ENCODE peak calls at places on chromosomes 13 and 19, in four cellular contexts. One of them, this sample, is unnamed.

GRCh38 chr13:39931505-39931904 is 276.0 kb downstream of the COG6 start:
- DNase-seq in IMR-90: no peak
- DNase-seq in neuronal stem cell: no peak
- DNase-seq in mesenchymal stem cell: no peak
- DNase-seq in this sample: no peak

GRCh38 chr19:23787106-23787505 is 28.4 kb upstream of the ZNF681 start:
- DNase-seq in IMR-90: peak
- DNase-seq in neuronal stem cell: no peak
- DNase-seq in mesenchymal stem cell: peak
- DNase-seq in this sample: no peak

GRCh38 chr13:24328145-24328544 is 18.8 kb downstream of the C1QTNF9 start:
- DNase-seq in IMR-90: no peak
- DNase-seq in neuronal stem cell: no peak
- DNase-seq in mesenchymal stem cell: no peak
- DNase-seq in this sample: no peak

GRCh38 chr13:33230178-33230881 is 55.2 kb downstream of the STARD13 start:
- DNase-seq in IMR-90: peak
- DNase-seq in neuronal stem cell: no peak
- DNase-seq in mesenchymal stem cell: peak
- DNase-seq in this sample: no peak

GRCh38 chr19:41847351-41848105 is 2.7 kb downstream of the DMRTC2 start:
- DNase-seq in IMR-90: no peak
- DNase-seq in neuronal stem cell: no peak
- DNase-seq in mesenchymal stem cell: no peak
- DNase-seq in this sample: no peak

GRCh38 chr19:11203194-11204075 is 6.1 kb upstream of the KANK2 start:
- DNase-seq in IMR-90: peak
- DNase-seq in neuronal stem cell: peak
- DNase-seq in mesenchymal stem cell: peak
- DNase-seq in this sample: peak

GRCh38 chr13:89783221-89783755 is 1564.2 kb upstream of the MIR17HG start:
- DNase-seq in IMR-90: no peak
- DNase-seq in neuronal stem cell: no peak
- DNase-seq in mesenchymal stem cell: no peak
- DNase-seq in this sample: no peak

GRCh38 chr13:42970824-42971669 is 21.0 kb downstream of the EPSTI1 start:
- DNase-seq in IMR-90: peak
- DNase-seq in neuronal stem cell: peak
- DNase-seq in mesenchymal stem cell: peak
- DNase-seq in this sample: peak

GRCh38 chr19:21569497-21569870 is 64.1 kb downstream of the ZNF429 start:
- DNase-seq in IMR-90: no peak
- DNase-seq in neuronal stem cell: no peak
- DNase-seq in mesenchymal stem cell: no peak
- DNase-seq in this sample: no peak

GRCh38 chr19:5436101-5436947 is 18.9 kb upstream of the ZNRF4 start:
- DNase-seq in IMR-90: peak
- DNase-seq in neuronal stem cell: peak
- DNase-seq in mesenchymal stem cell: peak
- DNase-seq in this sample: peak

GRCh38 chr13:39321578-39321977 is 281.4 kb downstream of the LHFPL6 start:
- DNase-seq in IMR-90: peak
- DNase-seq in neuronal stem cell: no peak
- DNase-seq in mesenchymal stem cell: peak
- DNase-seq in this sample: no peak

GRCh38 chr13:101556676-101557121 is 104.2 kb downstream of the ITGBL1 start:
- DNase-seq in IMR-90: peak
- DNase-seq in neuronal stem cell: no peak
- DNase-seq in mesenchymal stem cell: no peak
- DNase-seq in this sample: no peak

GRCh38 chr13:82681535-82681934 is 1200.7 kb downstream of the SLITRK1 start:
- DNase-seq in IMR-90: no peak
- DNase-seq in neuronal stem cell: no peak
- DNase-seq in mesenchymal stem cell: no peak
- DNase-seq in this sample: peak

GRCh38 chr19:4354282-4354681 is 10.9 kb downstream of the MPND start:
- DNase-seq in IMR-90: no peak
- DNase-seq in neuronal stem cell: no peak
- DNase-seq in mesenchymal stem cell: no peak
- DNase-seq in this sample: no peak

GRCh38 chr19:49085868-49086232 is 599 bp downstream of the SNRNP70 start:
- DNase-seq in IMR-90: no peak
- DNase-seq in neuronal stem cell: no peak
- DNase-seq in mesenchymal stem cell: no peak
- DNase-seq in this sample: no peak

GRCh38 chr13:24684600-24684998 is 4.4 kb downstream of the ATP12A start:
- DNase-seq in IMR-90: no peak
- DNase-seq in neuronal stem cell: no peak
- DNase-seq in mesenchymal stem cell: no peak
- DNase-seq in this sample: no peak

GRCh38 chr13:80883545-80883944 is 542.6 kb upstream of the SPRY2 start:
- DNase-seq in IMR-90: no peak
- DNase-seq in neuronal stem cell: no peak
- DNase-seq in mesenchymal stem cell: no peak
- DNase-seq in this sample: no peak

GRCh38 chr19:12665646-12666304 is 767 bp downstream of the MAN2B1 start:
- DNase-seq in IMR-90: peak
- DNase-seq in neuronal stem cell: no peak
- DNase-seq in mesenchymal stem cell: no peak
- DNase-seq in this sample: no peak

GRCh38 chr13:39603424-39603947 is 493 bp upstream of the LHFPL6 start:
- DNase-seq in IMR-90: peak
- DNase-seq in neuronal stem cell: no peak
- DNase-seq in mesenchymal stem cell: peak
- DNase-seq in this sample: peak

GRCh38 chr13:73303858-73304257 is 245.1 kb downstream of the KLF5 start:
- DNase-seq in IMR-90: peak
- DNase-seq in neuronal stem cell: no peak
- DNase-seq in mesenchymal stem cell: no peak
- DNase-seq in this sample: peak

GRCh38 chr13:51221674-51222509 is at the start of gene FAM124A:
- DNase-seq in IMR-90: peak
- DNase-seq in neuronal stem cell: peak
- DNase-seq in mesenchymal stem cell: peak
- DNase-seq in this sample: no peak

GRCh38 chr19:23071087-23071511 is 45.7 kb upstream of the ZNF730 start:
- DNase-seq in IMR-90: peak
- DNase-seq in neuronal stem cell: no peak
- DNase-seq in mesenchymal stem cell: no peak
- DNase-seq in this sample: peak

GRCh38 chr13:44734204-44734707 is 158.1 kb upstream of the TSC22D1 start:
- DNase-seq in IMR-90: peak
- DNase-seq in neuronal stem cell: no peak
- DNase-seq in mesenchymal stem cell: no peak
- DNase-seq in this sample: no peak

GRCh38 chr13:20193142-20193923 is 595 bp upstream of the GJB2 start:
- DNase-seq in IMR-90: no peak
- DNase-seq in neuronal stem cell: no peak
- DNase-seq in mesenchymal stem cell: no peak
- DNase-seq in this sample: no peak

GRCh38 chr13:20191902-20192469 is 752 bp downstream of the GJB2 start:
- DNase-seq in IMR-90: no peak
- DNase-seq in neuronal stem cell: no peak
- DNase-seq in mesenchymal stem cell: peak
- DNase-seq in this sample: peak

GRCh38 chr13:20193924-20194631 is 1.3 kb upstream of the GJB2 start:
- DNase-seq in IMR-90: no peak
- DNase-seq in neuronal stem cell: no peak
- DNase-seq in mesenchymal stem cell: no peak
- DNase-seq in this sample: no peak

GRCh38 chr13:20191311-20191901 is 1.3 kb downstream of the GJB2 start:
- DNase-seq in IMR-90: no peak
- DNase-seq in neuronal stem cell: no peak
- DNase-seq in mesenchymal stem cell: no peak
- DNase-seq in this sample: no peak

GRCh38 chr13:20192470-20193141 is at the start of gene GJB2:
- DNase-seq in IMR-90: no peak
- DNase-seq in neuronal stem cell: no peak
- DNase-seq in mesenchymal stem cell: no peak
- DNase-seq in this sample: no peak
- H3K18ac ChIP-seq in IMR-90: no peak
- H3K18ac ChIP-seq in neuronal stem cell: peak
- H3K18ac ChIP-seq in mesenchymal stem cell: no peak
- H3K18ac ChIP-seq in this sample: no peak

DNA sequence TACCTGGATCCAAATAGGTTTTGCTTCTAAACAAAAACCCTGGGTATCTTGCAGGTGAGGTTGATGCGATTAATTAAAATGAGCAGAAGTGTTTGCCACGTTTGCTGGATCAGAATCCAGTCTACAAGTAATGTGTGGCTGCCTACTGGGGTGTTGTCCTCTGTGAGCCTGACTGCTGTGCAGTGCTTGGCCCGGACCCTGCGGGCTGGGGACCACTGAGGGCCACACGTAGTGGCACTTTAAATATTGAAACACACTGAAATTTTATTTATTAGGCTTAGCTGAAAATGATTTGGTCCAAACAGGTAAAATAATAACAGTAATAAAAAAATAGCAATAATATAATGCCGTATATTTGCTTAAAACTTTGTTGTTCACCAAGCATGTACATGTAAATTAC is 338.0 kb downstream of the MYO16 start:
- DNase-seq in IMR-90: no peak
- DNase-seq in neuronal stem cell: no peak
- DNase-seq in mesenchymal stem cell: no peak
- DNase-seq in this sample: no peak
- H2BK120ac ChIP-seq in IMR-90: peak
- H2BK120ac ChIP-seq in neuronal stem cell: no peak
- H2BK120ac ChIP-seq in mesenchymal stem cell: no peak
- H2BK120ac ChIP-seq in this sample: no peak

GRCh38 chr19:8576273-8576993 is 809 bp downstream of the MYO1F start:
- DNase-seq in IMR-90: no peak
- DNase-seq in neuronal stem cell: no peak
- DNase-seq in mesenchymal stem cell: no peak
- DNase-seq in this sample: no peak
- H3K18ac ChIP-seq in IMR-90: no peak
- H3K18ac ChIP-seq in neuronal stem cell: peak
- H3K18ac ChIP-seq in mesenchymal stem cell: no peak
- H3K18ac ChIP-seq in this sample: no peak

DNA sequence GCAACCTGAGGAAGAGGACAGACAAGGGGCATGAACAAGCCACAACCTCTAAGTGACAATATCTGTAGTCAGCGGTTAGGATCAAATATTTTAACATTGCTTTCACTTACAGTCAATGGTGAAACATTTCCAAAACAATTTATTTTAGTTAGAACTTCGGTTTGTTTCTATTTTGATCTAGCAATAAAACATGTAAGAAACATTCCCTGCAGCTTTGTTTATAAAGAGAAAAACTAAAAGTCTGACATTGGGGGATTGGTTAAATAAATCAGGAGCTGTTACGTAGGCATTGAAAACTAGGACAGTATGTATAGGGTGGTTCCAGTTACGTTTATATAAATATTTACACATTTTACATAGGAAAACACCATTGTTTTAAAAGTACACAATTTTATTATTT is 3.4 kb downstream of the URI1 start:
- DNase-seq in IMR-90: peak
- DNase-seq in neuronal stem cell: no peak
- DNase-seq in mesenchymal stem cell: peak
- DNase-seq in this sample: no peak
- H2BK120ac ChIP-seq in IMR-90: no peak
- H2BK120ac ChIP-seq in neuronal stem cell: no peak
- H2BK120ac ChIP-seq in mesenchymal stem cell: no peak
- H2BK120ac ChIP-seq in this sample: no peak

DNA sequence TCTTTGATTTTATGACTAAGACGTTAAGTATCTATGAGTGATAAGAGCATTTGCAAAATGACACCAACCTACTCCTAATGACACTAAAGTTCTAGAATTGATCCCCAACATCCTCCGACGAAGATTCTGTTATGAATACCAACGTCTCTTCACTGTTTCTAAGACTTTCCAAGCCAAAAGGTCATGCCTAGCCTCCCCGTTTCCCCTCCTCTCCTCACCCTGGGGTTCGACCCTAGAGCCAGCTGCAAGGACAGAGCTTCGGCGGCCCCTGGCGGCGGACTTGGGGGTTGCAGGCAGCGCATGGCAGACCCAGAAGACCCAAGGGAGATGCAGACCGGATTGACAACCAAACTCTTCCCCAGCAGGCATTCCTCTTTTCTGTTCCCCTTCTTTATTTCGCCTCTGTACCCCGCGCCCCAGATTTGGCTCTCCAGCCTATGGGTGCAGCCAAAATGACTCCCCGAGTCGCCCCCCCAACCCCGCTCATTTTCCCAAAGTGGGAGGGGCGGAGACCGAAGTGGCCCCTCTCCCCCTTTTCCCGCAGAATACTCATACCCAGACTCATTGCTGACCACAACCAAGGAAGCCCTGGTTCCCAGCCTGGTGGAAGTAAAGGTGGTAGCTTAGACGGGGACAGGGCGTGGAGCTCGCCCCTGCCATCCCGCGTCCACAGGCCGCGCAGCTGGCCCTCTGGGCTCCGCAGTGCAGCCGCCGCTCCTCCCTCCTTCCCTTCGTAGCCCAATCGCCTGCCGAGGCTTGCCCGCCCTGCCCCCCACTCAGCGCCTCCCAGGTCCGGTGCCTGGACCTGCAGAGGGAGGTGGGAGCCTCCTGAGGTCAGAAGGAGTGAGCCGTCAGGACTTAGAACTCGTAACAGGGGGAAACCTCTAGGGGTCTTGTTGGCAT is 4.1 kb upstream of the EML2 start:
- DNase-seq in IMR-90: peak
- DNase-seq in neuronal stem cell: peak
- DNase-seq in mesenchymal stem cell: peak
- DNase-seq in this sample: peak
- H3K18ac ChIP-seq in IMR-90: no peak
- H3K18ac ChIP-seq in neuronal stem cell: peak
- H3K18ac ChIP-seq in mesenchymal stem cell: peak
- H3K18ac ChIP-seq in this sample: no peak

DNA sequence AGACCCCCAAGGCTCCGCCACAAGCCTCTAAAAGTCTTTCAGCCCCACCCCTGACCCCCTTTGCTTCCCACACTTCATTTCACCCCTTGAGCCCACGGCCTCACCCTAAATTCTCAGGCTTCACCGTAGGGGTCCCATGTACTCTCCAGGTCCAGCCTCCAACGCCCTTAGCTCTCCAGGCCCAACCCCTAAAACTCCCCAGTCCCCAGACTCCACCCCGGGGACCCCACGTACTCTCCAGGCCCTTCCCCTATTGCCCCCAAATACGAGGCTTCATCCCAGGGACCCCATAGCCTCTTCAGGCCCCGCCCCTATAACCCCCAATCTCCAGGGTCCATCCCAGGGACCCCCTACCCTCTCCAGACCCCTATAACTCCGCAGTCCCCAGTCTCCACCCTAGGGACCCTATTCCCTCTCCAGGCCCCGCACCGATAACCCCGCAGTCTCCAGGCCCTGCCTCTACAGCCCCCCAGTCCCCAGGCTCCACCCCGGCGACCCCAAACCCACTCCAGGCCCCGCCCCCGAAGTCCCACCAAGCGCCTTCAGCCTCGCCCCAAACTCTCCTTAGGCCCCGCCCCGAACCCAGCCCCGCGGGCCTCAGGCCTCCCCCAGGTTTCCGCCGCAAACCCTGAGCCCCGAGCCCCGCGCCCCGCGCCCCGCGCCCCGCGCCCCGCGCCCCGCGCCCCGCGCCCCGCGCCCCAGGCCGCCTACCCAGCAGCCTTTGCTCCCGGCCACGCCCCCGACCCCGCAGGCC is 567 bp downstream of the MED16 start:
- DNase-seq in IMR-90: no peak
- DNase-seq in neuronal stem cell: no peak
- DNase-seq in mesenchymal stem cell: no peak
- DNase-seq in this sample: no peak
- H2BK120ac ChIP-seq in IMR-90: peak
- H2BK120ac ChIP-seq in neuronal stem cell: peak
- H2BK120ac ChIP-seq in mesenchymal stem cell: peak
- H2BK120ac ChIP-seq in this sample: no peak

This sample was measured in H9.